ENCODE peak calls at places on chromosomes 7 and 10, in four cellular contexts. One of them, this sample, is unnamed. For H3K27me3 and H3K9me3, the result is how much of the 10 kb centered on the place peaks cover.

GRCh38 chr10:121448768-121449456 is 149.3 kb downstream of the FGFR2 start:
- DNase-seq in endothelial cell of umbilical vein: no peak
- DNase-seq in SJSA1: no peak
- DNase-seq in lung: no peak
- DNase-seq in this sample: no peak

GRCh38 chr7:51102828-51103227 is 213.8 kb downstream of the COBL start:
- DNase-seq in endothelial cell of umbilical vein: no peak
- DNase-seq in SJSA1: no peak
- DNase-seq in lung: no peak
- DNase-seq in this sample: no peak

GRCh38 chr7:74311305-74311744 is 22.1 kb downstream of the CLIP2 start:
- DNase-seq in endothelial cell of umbilical vein: no peak
- DNase-seq in SJSA1: no peak
- DNase-seq in lung: no peak
- DNase-seq in this sample: no peak

GRCh38 chr10:48659790-48660189 is 24.9 kb upstream of the WDFY4 start:
- DNase-seq in endothelial cell of umbilical vein: peak
- DNase-seq in SJSA1: no peak
- DNase-seq in lung: no peak
- DNase-seq in this sample: no peak

GRCh38 chr10:33134011-33134751 is 176.2 kb upstream of the ITGB1 start:
- DNase-seq in endothelial cell of umbilical vein: peak
- DNase-seq in SJSA1: peak
- DNase-seq in lung: peak
- DNase-seq in this sample: peak

GRCh38 chr10:100307716-100308115 is 21.2 kb upstream of the BLOC1S2 start:
- DNase-seq in endothelial cell of umbilical vein: no peak
- DNase-seq in SJSA1: no peak
- DNase-seq in lung: no peak
- DNase-seq in this sample: no peak

GRCh38 chr10:109891105-109891504 is 32.2 kb downstream of the XPNPEP1 start:
- DNase-seq in endothelial cell of umbilical vein: no peak
- DNase-seq in SJSA1: no peak
- DNase-seq in lung: no peak
- DNase-seq in this sample: peak

GRCh38 chr10:32418572-32418971 is 27.4 kb upstream of the CCDC7 start:
- DNase-seq in endothelial cell of umbilical vein: no peak
- DNase-seq in SJSA1: no peak
- DNase-seq in lung: no peak
- DNase-seq in this sample: no peak

GRCh38 chr10:1364151-1364910 is 308.1 kb downstream of the WDR37 start:
- DNase-seq in endothelial cell of umbilical vein: no peak
- DNase-seq in SJSA1: no peak
- DNase-seq in lung: no peak
- DNase-seq in this sample: no peak

GRCh38 chr10:124641282-124642075 is 102.7 kb downstream of the FAM53B start:
- DNase-seq in endothelial cell of umbilical vein: no peak
- DNase-seq in SJSA1: no peak
- DNase-seq in lung: no peak
- DNase-seq in this sample: peak

GRCh38 chr10:34696423-34696822 is 118.7 kb downstream of the PARD3 start:
- DNase-seq in endothelial cell of umbilical vein: peak
- DNase-seq in SJSA1: peak
- DNase-seq in lung: no peak
- DNase-seq in this sample: no peak

GRCh38 chr10:7423521-7423920 is 12.7 kb upstream of the SFMBT2 start:
- DNase-seq in endothelial cell of umbilical vein: no peak
- DNase-seq in SJSA1: no peak
- DNase-seq in lung: no peak
- DNase-seq in this sample: no peak

GRCh38 chr10:127921075-127921750 is 14.3 kb downstream of the PTPRE start:
- DNase-seq in endothelial cell of umbilical vein: no peak
- DNase-seq in SJSA1: no peak
- DNase-seq in lung: no peak
- DNase-seq in this sample: no peak

GRCh38 chr7:98034044-98035035 is 44.3 kb upstream of the OCM2 start:
- DNase-seq in endothelial cell of umbilical vein: no peak
- DNase-seq in SJSA1: no peak
- DNase-seq in lung: no peak
- DNase-seq in this sample: no peak

GRCh38 chr7:25014735-25015134 is 34.8 kb upstream of the OSBPL3 start:
- DNase-seq in endothelial cell of umbilical vein: no peak
- DNase-seq in SJSA1: no peak
- DNase-seq in lung: no peak
- DNase-seq in this sample: peak

GRCh38 chr10:12207114-12207513 is 11.1 kb downstream of the CDC123 start:
- DNase-seq in endothelial cell of umbilical vein: no peak
- DNase-seq in SJSA1: no peak
- DNase-seq in lung: no peak
- DNase-seq in this sample: no peak

GRCh38 chr10:17216217-17216900 is 11.7 kb upstream of the VIM start:
- DNase-seq in endothelial cell of umbilical vein: peak
- DNase-seq in SJSA1: peak
- DNase-seq in lung: no peak
- DNase-seq in this sample: peak

GRCh38 chr7:55348502-55348901 is 16.6 kb upstream of the LANCL2 start:
- DNase-seq in endothelial cell of umbilical vein: peak
- DNase-seq in SJSA1: peak
- DNase-seq in lung: no peak
- DNase-seq in this sample: no peak

GRCh38 chr10:3789621-3790020 is 4.6 kb upstream of the KLF6 start:
- DNase-seq in endothelial cell of umbilical vein: no peak
- DNase-seq in SJSA1: no peak
- DNase-seq in lung: no peak
- DNase-seq in this sample: no peak

GRCh38 chr10:28367865-28368541 is 65.1 kb upstream of the MPP7 start:
- DNase-seq in endothelial cell of umbilical vein: no peak
- DNase-seq in SJSA1: no peak
- DNase-seq in lung: peak
- DNase-seq in this sample: no peak

GRCh38 chr7:84058311-84059076 is 136.1 kb downstream of the SEMA3A start:
- DNase-seq in endothelial cell of umbilical vein: peak
- DNase-seq in SJSA1: peak
- DNase-seq in lung: no peak
- DNase-seq in this sample: no peak

GRCh38 chr7:78607099-78607498 is 808.5 kb downstream of the PHTF2 start:
- DNase-seq in endothelial cell of umbilical vein: no peak
- DNase-seq in SJSA1: no peak
- DNase-seq in lung: no peak
- DNase-seq in this sample: no peak

GRCh38 chr10:80471009-80471408 is 16.9 kb downstream of the TSPAN14 start:
- DNase-seq in endothelial cell of umbilical vein: no peak
- DNase-seq in SJSA1: no peak
- DNase-seq in lung: no peak
- DNase-seq in this sample: no peak

GRCh38 chr10:12412671-12413368 is 63.5 kb downstream of the CAMK1D start:
- DNase-seq in endothelial cell of umbilical vein: no peak
- DNase-seq in SJSA1: no peak
- DNase-seq in lung: no peak
- DNase-seq in this sample: no peak

GRCh38 chr7:149790146-149790548 is 16.8 kb upstream of the ZNF467 start:
- DNase-seq in endothelial cell of umbilical vein: peak
- DNase-seq in SJSA1: no peak
- DNase-seq in lung: peak
- DNase-seq in this sample: no peak

GRCh38 chr7:44637788-44638594 is 31.6 kb downstream of the OGDH start:
- DNase-seq in endothelial cell of umbilical vein: peak
- DNase-seq in SJSA1: peak
- DNase-seq in lung: no peak
- DNase-seq in this sample: peak

GRCh38 chr10:78407009-78407711 is 373.5 kb downstream of the RPS24 start:
- DNase-seq in endothelial cell of umbilical vein: peak
- DNase-seq in SJSA1: no peak
- DNase-seq in lung: peak
- DNase-seq in this sample: peak

GRCh38 chr7:27526991-27527722 is 135.5 kb downstream of the HIBADH start:
- DNase-seq in endothelial cell of umbilical vein: no peak
- DNase-seq in SJSA1: peak
- DNase-seq in lung: no peak
- DNase-seq in this sample: no peak

GRCh38 chr10:3401491-3401938 is 228.9 kb upstream of the PITRM1 start:
- DNase-seq in endothelial cell of umbilical vein: no peak
- DNase-seq in SJSA1: peak
- DNase-seq in lung: no peak
- DNase-seq in this sample: no peak

GRCh38 chr7:132410385-132410784 is 165.9 kb downstream of the PLXNA4 start:
- DNase-seq in endothelial cell of umbilical vein: peak
- DNase-seq in SJSA1: no peak
- DNase-seq in lung: no peak
- DNase-seq in this sample: no peak

GRCh38 chr10:30818010-30818660 is 188.6 kb upstream of the LYZL2 start:
- DNase-seq in endothelial cell of umbilical vein: peak
- DNase-seq in SJSA1: no peak
- DNase-seq in lung: peak
- DNase-seq in this sample: peak

GRCh38 chr10:87661861-87662785 is 2.4 kb downstream of the PAPSS2 start:
- DNase-seq in endothelial cell of umbilical vein: peak
- DNase-seq in SJSA1: peak
- DNase-seq in lung: no peak
- DNase-seq in this sample: no peak

GRCh38 chr10:67115972-67116371 is 190.1 kb downstream of the LRRTM3 start:
- DNase-seq in endothelial cell of umbilical vein: peak
- DNase-seq in SJSA1: no peak
- DNase-seq in lung: no peak
- DNase-seq in this sample: no peak

GRCh38 chr10:76036410-76036940 is 605.1 kb downstream of the LRMDA start:
- DNase-seq in endothelial cell of umbilical vein: peak
- DNase-seq in SJSA1: peak
- DNase-seq in lung: peak
- DNase-seq in this sample: peak

GRCh38 chr7:29359480-29360093 is 165.0 kb downstream of the CHN2 start:
- DNase-seq in endothelial cell of umbilical vein: no peak
- DNase-seq in SJSA1: no peak
- DNase-seq in lung: no peak
- DNase-seq in this sample: no peak

GRCh38 chr7:101235522-101235921 is 2.1 kb downstream of the CLDN15 start:
- DNase-seq in endothelial cell of umbilical vein: no peak
- DNase-seq in SJSA1: no peak
- DNase-seq in lung: no peak
- DNase-seq in this sample: no peak
- H3K4me3 ChIP-seq in endothelial cell of umbilical vein: no peak
- H3K4me3 ChIP-seq in SJSA1: no peak
- H3K4me3 ChIP-seq in lung: no peak
- H3K4me3 ChIP-seq in this sample: no peak

GRCh38 chr10:113357688-113358306 is 195.1 kb upstream of the HABP2 start:
- DNase-seq in endothelial cell of umbilical vein: no peak
- DNase-seq in SJSA1: no peak
- DNase-seq in lung: no peak
- DNase-seq in this sample: no peak
- H3K27me3 ChIP-seq in endothelial cell of umbilical vein: under half
- H3K27me3 ChIP-seq in SJSA1: under half
- H3K27me3 ChIP-seq in lung: under half
- H3K27me3 ChIP-seq in this sample: under half

DNA sequence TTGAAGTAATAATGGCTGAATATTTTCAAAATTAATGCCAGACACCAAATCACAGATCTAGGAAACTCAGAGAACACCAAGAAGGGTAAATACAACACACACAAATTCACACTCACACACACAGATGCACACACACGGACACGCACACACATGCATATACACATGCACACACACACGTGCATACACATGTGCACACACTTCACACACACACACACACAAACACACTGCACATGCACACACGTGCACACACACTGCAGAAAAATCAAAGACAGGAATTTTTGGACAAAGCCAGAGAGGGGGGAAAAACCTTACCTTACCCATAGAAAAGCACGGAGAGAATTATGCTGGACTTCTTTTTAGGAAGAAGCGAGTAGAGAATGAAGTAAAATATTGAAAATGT is 547.4 kb downstream of the PTPRN2 start:
- DNase-seq in endothelial cell of umbilical vein: no peak
- DNase-seq in SJSA1: no peak
- DNase-seq in lung: no peak
- DNase-seq in this sample: no peak
- H3K9me3 ChIP-seq in endothelial cell of umbilical vein: under half
- H3K9me3 ChIP-seq in SJSA1: under half
- H3K9me3 ChIP-seq in lung: under half
- H3K9me3 ChIP-seq in this sample: under half

GRCh38 chr7:134662166-134662870 is 15.7 kb downstream of the BPGM start:
- DNase-seq in endothelial cell of umbilical vein: peak
- DNase-seq in SJSA1: peak
- DNase-seq in lung: no peak
- DNase-seq in this sample: no peak
- H3K4me3 ChIP-seq in endothelial cell of umbilical vein: no peak
- H3K4me3 ChIP-seq in SJSA1: no peak
- H3K4me3 ChIP-seq in lung: no peak
- H3K4me3 ChIP-seq in this sample: no peak

GRCh38 chr10:71479831-71480230 is 83.1 kb downstream of the CDH23 start:
- DNase-seq in endothelial cell of umbilical vein: no peak
- DNase-seq in SJSA1: no peak
- DNase-seq in lung: no peak
- DNase-seq in this sample: no peak

GRCh38 chr10:71478966-71479365 is 82.2 kb downstream of the CDH23 start:
- DNase-seq in endothelial cell of umbilical vein: no peak
- DNase-seq in SJSA1: no peak
- DNase-seq in lung: no peak
- DNase-seq in this sample: no peak

GRCh38 chr10:71481746-71482410 is 85.2 kb downstream of the CDH23 start:
- DNase-seq in endothelial cell of umbilical vein: no peak
- DNase-seq in SJSA1: no peak
- DNase-seq in lung: no peak
- DNase-seq in this sample: no peak

GRCh38 chr10:71482620-71483019 is 85.9 kb downstream of the CDH23 start:
- DNase-seq in endothelial cell of umbilical vein: no peak
- DNase-seq in SJSA1: no peak
- DNase-seq in lung: no peak
- DNase-seq in this sample: no peak

GRCh38 chr10:71480662-71481061 is 83.9 kb downstream of the CDH23 start:
- DNase-seq in endothelial cell of umbilical vein: no peak
- DNase-seq in SJSA1: no peak
- DNase-seq in lung: no peak
- DNase-seq in this sample: no peak
- H3K27me3 ChIP-seq in endothelial cell of umbilical vein: under half
- H3K27me3 ChIP-seq in SJSA1: under half
- H3K27me3 ChIP-seq in lung: under half
- H3K27me3 ChIP-seq in this sample: under half